ENCODE peak calls at places on chromosome 7, in ten cellular contexts. P is uterus, I is mesendoderm, A is aorta, E is lower lobe of right lung, V is DND-41, D is testis, T is hepatocyte, N is astrocyte, O is GM23248. X is an unnamed sample.

GRCh38 chr7:150938566-150938965 is 39.6 kb downstream of the KCNH2 start:
- DNase-seq in P (no peak), I (no peak), A (no peak), E (no peak), V (no peak), D (no peak), T (no peak), N (no peak), O (no peak), X (no peak)

GRCh38 chr7:95302976-95303375 is 21.4 kb downstream of the PON1 start:
- DNase-seq in P (no peak), I (no peak), A (no peak), E (no peak), V (no peak), D (no peak), T (no peak), N (no peak), O (no peak), X (no peak)

GRCh38 chr7:80885774-80886173 is 33.1 kb downstream of the SEMA3C start:
- DNase-seq in P (no peak), I (no peak), A (no peak), E (no peak), V (no peak), D (no peak), T (no peak), N (no peak), O (no peak), X (no peak)

GRCh38 chr7:157412021-157412443 is 75.2 kb downstream of the DNAJB6 start:
- DNase-seq in P (no peak), I (no peak), A (no peak), E (peak; percentile 17), V (no peak), D (no peak), T (no peak), N (peak; percentile 90), O (peak; percentile 96), X (peak; percentile 51)

GRCh38 chr7:2601907-2602735 is 29.7 kb upstream of the TTYH3 start:
- DNase-seq in P (no peak), I (no peak), A (no peak), E (no peak), V (peak; percentile 27), D (no peak), T (no peak), N (no peak), O (no peak), X (peak; percentile 7)

GRCh38 chr7:131203291-131203976 is 124.2 kb upstream of the MKLN1 start:
- DNase-seq in P (no peak), I (no peak), A (no peak), E (no peak), V (no peak), D (peak; percentile 35), T (no peak), N (no peak), O (peak; percentile 30), X (no peak)

GRCh38 chr7:80542398-80542797 is 30.5 kb upstream of the GNAT3 start:
- DNase-seq in P (no peak), I (no peak), A (no peak), E (no peak), V (no peak), D (no peak), T (no peak), N (peak; percentile 77), O (peak; percentile 93), X (no peak)

GRCh38 chr7:156334636-156335035 is 305.9 kb upstream of the RNF32 start:
- DNase-seq in P (no peak), I (no peak), A (no peak), E (no peak), V (no peak), D (no peak), T (no peak), N (no peak), O (no peak), X (no peak)

GRCh38 chr7:125173571-125173970 is 243.9 kb upstream of the POT1 start:
- DNase-seq in P (no peak), I (no peak), A (no peak), E (no peak), V (no peak), D (no peak), T (no peak), N (peak; percentile 6), O (no peak), X (no peak)

GRCh38 chr7:11541330-11541729 is 290.7 kb downstream of the THSD7A start:
- DNase-seq in P (no peak), I (no peak), A (no peak), E (no peak), V (no peak), D (no peak), T (no peak), N (no peak), O (no peak), X (no peak)

GRCh38 chr7:151540146-151540545 is 20.5 kb upstream of the RHEB start:
- DNase-seq in P (no peak), I (no peak), A (no peak), E (no peak), V (no peak), D (no peak), T (no peak), N (no peak), O (no peak), X (no peak)

GRCh38 chr7:1725199-1725701 is 55.2 kb downstream of the ELFN1 start:
- DNase-seq in P (no peak), I (no peak), A (no peak), E (no peak), V (peak; percentile 30), D (no peak), T (peak; percentile 19), N (peak; percentile 49), O (peak; percentile 61), X (no peak)

GRCh38 chr7:95690367-95690947 is 81.9 kb upstream of the DYNC1I1 start:
- DNase-seq in P (no peak), I (peak; percentile 64), A (no peak), E (no peak), V (peak; percentile 32), D (no peak), T (peak; percentile 53), N (peak; percentile 18), O (peak; percentile 60), X (no peak)

GRCh38 chr7:53656881-53657280 is 621.4 kb downstream of the POM121L12 start:
- DNase-seq in P (no peak), I (peak; percentile 27), A (no peak), E (no peak), V (no peak), D (no peak), T (no peak), N (no peak), O (no peak), X (no peak)

GRCh38 chr7:5636914-5637313 is 144.5 kb downstream of the RNF216 start:
- DNase-seq in P (peak; percentile 88), I (peak; percentile 89), A (peak; percentile 90), E (no peak), V (no peak), D (peak; percentile 80), T (peak; percentile 74), N (peak; percentile 90), O (peak; percentile 97), X (no peak)

GRCh38 chr7:116525298-116525912 is 569 bp downstream of the CAV1 start:
- DNase-seq in P (peak; percentile 48), I (peak; percentile 57), A (peak; percentile 60), E (peak; percentile 79), V (no peak), D (peak; percentile 28), T (peak; percentile 35), N (no peak), O (peak; percentile 52), X (peak; percentile 16)

GRCh38 chr7:116525913-116526857 is 1.3 kb downstream of the CAV1 start:
- DNase-seq in P (peak; percentile 83), I (peak; percentile 86), A (peak; percentile 85), E (peak; percentile 85), V (no peak), D (peak; percentile 79), T (peak; percentile 88), N (peak; percentile 75), O (peak; percentile 96), X (peak; percentile 32)

GRCh38 chr7:116522247-116522646 is 2.6 kb upstream of the CAV1 start:
- DNase-seq in P (no peak), I (peak; percentile 90), A (no peak), E (no peak), V (no peak), D (no peak), T (no peak), N (peak; percentile 96), O (peak; percentile 83), X (no peak)

GRCh38 chr7:116524609-116525297 is at the start of gene CAV1:
- DNase-seq in P (peak; percentile 84), I (peak; percentile 91), A (peak; percentile 88), E (peak; percentile 84), V (no peak), D (peak; percentile 83), T (peak; percentile 78), N (peak; percentile 87), O (peak; percentile 98), X (peak; percentile 24)

GRCh38 chr7:116524221-116524608 is 621 bp upstream of the CAV1 start:
- DNase-seq in P (no peak), I (no peak), A (no peak), E (no peak), V (no peak), D (no peak), T (no peak), N (peak; percentile 56), O (no peak), X (no peak)
- H3K4me3 ChIP-seq in P (peak overlapping the region; percentile 73), I (no peak overlapping the region), A (peak overlapping the region; percentile 21), E (peak overlapping the region; percentile 76), V (no peak overlapping the region), D (peak overlapping the region; percentile 78), T (no peak overlapping the region), N (no peak overlapping the region), O (peak overlapping the region; percentile 63), X (no peak overlapping the region)

DNA sequence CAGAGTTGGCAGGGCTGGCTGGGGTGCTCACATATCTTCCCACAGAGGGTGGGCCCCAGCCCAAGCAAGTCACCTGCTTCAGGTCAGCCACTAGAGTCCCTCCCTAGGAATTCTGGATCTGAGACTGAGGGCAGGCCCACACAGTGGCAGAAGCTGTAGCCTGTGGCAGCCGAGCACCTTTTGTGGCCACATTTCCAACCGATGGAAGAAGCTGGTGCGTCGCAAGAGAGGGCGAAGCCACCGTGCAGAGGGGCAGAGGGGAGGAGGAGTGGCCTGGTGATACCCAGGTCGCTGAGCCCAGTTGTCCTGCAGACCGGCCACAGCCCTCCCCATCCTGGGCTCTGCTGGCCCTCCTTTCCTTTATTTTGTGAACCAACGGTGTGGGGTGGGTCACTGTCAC is 5.3 kb downstream of the POLM start:
- DNase-seq in P (no peak), I (no peak), A (peak; percentile 12), E (no peak), V (no peak), D (no peak), T (no peak), N (no peak), O (no peak), X (no peak)
- H3K36me3 ChIP-seq in P (no peaks in the 10 kb centered on the region), I (peaks cover 3% of the 10 kb centered on the region), A (peaks cover 4% of the 10 kb centered on the region), E (peaks cover 86% of the 10 kb centered on the region), V (peaks cover 90% of the 10 kb centered on the region), D (no peaks in the 10 kb centered on the region), T (no peaks in the 10 kb centered on the region), N (peaks cover 17% of the 10 kb centered on the region), O (no peaks in the 10 kb centered on the region), X (peaks cover 69% of the 10 kb centered on the region)

GRCh38 chr7:16130127-16131110 is 290.9 kb downstream of the CRPPA start:
- DNase-seq in P (no peak), I (no peak), A (no peak), E (no peak), V (no peak), D (no peak), T (no peak), N (peak; percentile 35), O (peak; percentile 49), X (no peak)
- H3K27ac ChIP-seq in P (no peak overlapping the region), I (no peak overlapping the region), A (no peak overlapping the region), E (no peak overlapping the region), V (no peak overlapping the region), D (no peak overlapping the region), T (peak overlapping the region; percentile 62), N (peak overlapping the region; percentile 82), O (peak overlapping the region; percentile 79), X (no peak overlapping the region)

GRCh38 chr7:18534481-18534880 is 38.9 kb downstream of the HDAC9 start:
- DNase-seq in P (no peak), I (no peak), A (no peak), E (no peak), V (no peak), D (no peak), T (no peak), N (peak; percentile 18), O (no peak), X (no peak)
- H3K4me3 ChIP-seq in P (no peak overlapping the region), I (no peak overlapping the region), A (no peak overlapping the region), E (no peak overlapping the region), V (no peak overlapping the region), D (no peak overlapping the region), T (no peak overlapping the region), N (no peak overlapping the region), O (no peak overlapping the region), X (no peak overlapping the region)